ENCODE peak calls at places on chromosomes 5 and 9, in four cellular contexts. One of them, this sample, is unnamed.

GRCh38 chr5:80615266-80615914 is 39.1 kb upstream of the MSH3 start:
- DNase-seq in AG20443: no peak
- DNase-seq in SK-N-MC: no peak
- DNase-seq in amygdala: no peak
- DNase-seq in this sample: no peak

GRCh38 chr9:91101598-91102168 is 260.0 kb downstream of the AUH start:
- DNase-seq in AG20443: no peak
- DNase-seq in SK-N-MC: no peak
- DNase-seq in amygdala: no peak
- DNase-seq in this sample: no peak

GRCh38 chr9:113625456-113625855 is 161.9 kb downstream of the RGS3 start:
- DNase-seq in AG20443: no peak
- DNase-seq in SK-N-MC: no peak
- DNase-seq in amygdala: no peak
- DNase-seq in this sample: no peak

GRCh38 chr9:14424983-14425382 is 111.0 kb upstream of the NFIB start:
- DNase-seq in AG20443: no peak
- DNase-seq in SK-N-MC: no peak
- DNase-seq in amygdala: no peak
- DNase-seq in this sample: no peak

GRCh38 chr5:179608131-179608581 is 15.3 kb downstream of the HNRNPH1 start:
- DNase-seq in AG20443: no peak
- DNase-seq in SK-N-MC: no peak
- DNase-seq in amygdala: no peak
- DNase-seq in this sample: no peak

GRCh38 chr5:96331210-96331609 is 101.8 kb downstream of the PCSK1 start:
- DNase-seq in AG20443: no peak
- DNase-seq in SK-N-MC: no peak
- DNase-seq in amygdala: no peak
- DNase-seq in this sample: no peak

GRCh38 chr9:134969401-134969800 is 51.7 kb upstream of the FCN1 start:
- DNase-seq in AG20443: no peak
- DNase-seq in SK-N-MC: no peak
- DNase-seq in amygdala: no peak
- DNase-seq in this sample: no peak

GRCh38 chr5:31410089-31410488 is 121.8 kb downstream of the DROSHA start:
- DNase-seq in AG20443: no peak
- DNase-seq in SK-N-MC: no peak
- DNase-seq in amygdala: no peak
- DNase-seq in this sample: no peak

GRCh38 chr5:159819671-159820411 is 96.4 kb upstream of the ADRA1B start:
- DNase-seq in AG20443: peak
- DNase-seq in SK-N-MC: no peak
- DNase-seq in amygdala: no peak
- DNase-seq in this sample: peak

GRCh38 chr5:142544946-142545652 is 140.8 kb downstream of the FGF1 start:
- DNase-seq in AG20443: peak
- DNase-seq in SK-N-MC: no peak
- DNase-seq in amygdala: no peak
- DNase-seq in this sample: no peak

GRCh38 chr5:129904667-129905466 is 602 bp downstream of the CHSY3 start:
- DNase-seq in AG20443: peak
- DNase-seq in SK-N-MC: no peak
- DNase-seq in amygdala: no peak
- DNase-seq in this sample: no peak

GRCh38 chr5:141641634-141642278 is 5.0 kb downstream of the RELL2 start:
- DNase-seq in AG20443: peak
- DNase-seq in SK-N-MC: no peak
- DNase-seq in amygdala: no peak
- DNase-seq in this sample: no peak

GRCh38 chr9:93589688-93590087 is 13.3 kb downstream of the PHF2 start:
- DNase-seq in AG20443: peak
- DNase-seq in SK-N-MC: no peak
- DNase-seq in amygdala: no peak
- DNase-seq in this sample: no peak

GRCh38 chr5:150295741-150296486 is 6.3 kb upstream of the CAMK2A start:
- DNase-seq in AG20443: no peak
- DNase-seq in SK-N-MC: no peak
- DNase-seq in amygdala: no peak
- DNase-seq in this sample: no peak

GRCh38 chr9:129988607-129989361 is 54.2 kb downstream of the FNBP1 start:
- DNase-seq in AG20443: no peak
- DNase-seq in SK-N-MC: no peak
- DNase-seq in amygdala: no peak
- DNase-seq in this sample: no peak

GRCh38 chr5:7576023-7576715 is 180.2 kb downstream of the ADCY2 start:
- DNase-seq in AG20443: no peak
- DNase-seq in SK-N-MC: no peak
- DNase-seq in amygdala: peak
- DNase-seq in this sample: no peak

GRCh38 chr5:134175874-134176522 is 752 bp downstream of the SKP1 start:
- DNase-seq in AG20443: peak
- DNase-seq in SK-N-MC: no peak
- DNase-seq in amygdala: peak
- DNase-seq in this sample: no peak

GRCh38 chr5:164073013-164073535 is 567.7 kb downstream of the MAT2B start:
- DNase-seq in AG20443: no peak
- DNase-seq in SK-N-MC: no peak
- DNase-seq in amygdala: no peak
- DNase-seq in this sample: no peak

GRCh38 chr9:11141357-11141756 is 528.6 kb upstream of the PTPRD start:
- DNase-seq in AG20443: no peak
- DNase-seq in SK-N-MC: no peak
- DNase-seq in amygdala: no peak
- DNase-seq in this sample: no peak

GRCh38 chr9:68819065-68819464 is 114.0 kb downstream of the PIP5K1B start:
- DNase-seq in AG20443: no peak
- DNase-seq in SK-N-MC: no peak
- DNase-seq in amygdala: no peak
- DNase-seq in this sample: no peak

GRCh38 chr9:93254061-93254481 is 70.1 kb downstream of the WNK2 start:
- DNase-seq in AG20443: no peak
- DNase-seq in SK-N-MC: no peak
- DNase-seq in amygdala: no peak
- DNase-seq in this sample: no peak

GRCh38 chr5:122772446-122772845 is 2.4 kb upstream of the SNX2 start:
- DNase-seq in AG20443: peak
- DNase-seq in SK-N-MC: no peak
- DNase-seq in amygdala: no peak
- DNase-seq in this sample: no peak

GRCh38 chr5:40518511-40518917 is 161.2 kb upstream of the PTGER4 start:
- DNase-seq in AG20443: no peak
- DNase-seq in SK-N-MC: no peak
- DNase-seq in amygdala: no peak
- DNase-seq in this sample: no peak

GRCh38 chr9:127059030-127059429 is 63.4 kb downstream of the ANGPTL2 start:
- DNase-seq in AG20443: no peak
- DNase-seq in SK-N-MC: no peak
- DNase-seq in amygdala: no peak
- DNase-seq in this sample: no peak